ENCODE peak calls at places on chromosomes 2 and 18, in ten cellular contexts. C is heart left ventricle, L is H1, M is HepG2, V is prostate gland, Q is body of pancreas, Y is K562, O is GM12892, Z is transverse colon, R is esophagus muscularis mucosa. K is an unnamed sample.
A peak's percentile ranks its signal among the peaks of the same experiment; 100 is the strongest.

GRCh38 chr2:170229125-170229524 is 51.2 kb downstream of the MYO3B start:
- DNase-seq in Z (no peak), M (peak; percentile 11), O (no peak), C (no peak), Y (no peak), V (no peak), R (no peak), L (no peak), Q (no peak), K (no peak)

GRCh38 chr2:128950760-128951159 is 632.1 kb upstream of the HS6ST1 start:
- DNase-seq in Z (no peak), O (no peak), R (no peak), V (no peak), M (no peak), L (no peak), Y (no peak), Q (no peak), C (no peak), K (no peak)

GRCh38 chr2:38375711-38376345 is 1.2 kb downstream of the ATL2 start:
- DNase-seq in M (no peak), Y (no peak), C (peak; percentile 46), L (no peak), Q (no peak), Z (no peak), O (no peak), R (no peak), V (no peak), K (no peak)

GRCh38 chr2:240604291-240604938 is 17.9 kb downstream of the CAPN10 start:
- DNase-seq in M (peak; percentile 96), Y (peak; percentile 93), O (no peak), R (no peak), L (no peak), V (no peak), Q (peak; percentile 84), Z (peak; percentile 82), C (peak; percentile 82), K (peak; percentile 53)

GRCh38 chr18:44835555-44836156 is 155.0 kb downstream of the SETBP1 start:
- DNase-seq in R (no peak), Q (peak; percentile 28), Z (no peak), C (no peak), V (no peak), O (no peak), Y (no peak), M (no peak), L (no peak), K (no peak)

GRCh38 chr2:109447251-109447661 is 166.5 kb downstream of the SEPTIN10 start:
- DNase-seq in L (no peak), M (no peak), Z (no peak), Y (no peak), Q (no peak), C (no peak), V (no peak), R (no peak), O (no peak), K (no peak)

GRCh38 chr2:239960929-239961661 is 64.0 kb downstream of the NDUFA10 start:
- DNase-seq in O (no peak), Q (no peak), V (no peak), M (no peak), L (peak; percentile 27), Z (no peak), R (no peak), Y (no peak), C (no peak), K (no peak)

GRCh38 chr2:116141891-116142474 is 1672.5 kb upstream of the DDX18 start:
- DNase-seq in M (no peak), V (no peak), R (no peak), C (no peak), Z (no peak), O (no peak), Q (no peak), L (no peak), Y (no peak), K (no peak)

GRCh38 chr2:204268971-204269370 is 276.3 kb upstream of the PARD3B start:
- DNase-seq in L (no peak), Q (no peak), V (no peak), R (no peak), O (no peak), Y (no peak), M (no peak), Z (no peak), C (no peak), K (no peak)

GRCh38 chr2:204274487-204274886 is 270.8 kb upstream of the PARD3B start:
- DNase-seq in R (no peak), Q (no peak), Y (no peak), V (no peak), L (no peak), Z (no peak), M (no peak), C (no peak), O (no peak), K (no peak)

GRCh38 chr2:204274991-204275390 is 270.3 kb upstream of the PARD3B start:
- DNase-seq in Q (no peak), Z (no peak), M (no peak), Y (no peak), C (no peak), R (no peak), O (no peak), L (no peak), V (no peak), K (no peak)

GRCh38 chr2:204272089-204272488 is 273.2 kb upstream of the PARD3B start:
- DNase-seq in O (no peak), M (no peak), R (no peak), V (no peak), Z (no peak), L (no peak), Q (no peak), Y (no peak), C (no peak), K (no peak)

DNA sequence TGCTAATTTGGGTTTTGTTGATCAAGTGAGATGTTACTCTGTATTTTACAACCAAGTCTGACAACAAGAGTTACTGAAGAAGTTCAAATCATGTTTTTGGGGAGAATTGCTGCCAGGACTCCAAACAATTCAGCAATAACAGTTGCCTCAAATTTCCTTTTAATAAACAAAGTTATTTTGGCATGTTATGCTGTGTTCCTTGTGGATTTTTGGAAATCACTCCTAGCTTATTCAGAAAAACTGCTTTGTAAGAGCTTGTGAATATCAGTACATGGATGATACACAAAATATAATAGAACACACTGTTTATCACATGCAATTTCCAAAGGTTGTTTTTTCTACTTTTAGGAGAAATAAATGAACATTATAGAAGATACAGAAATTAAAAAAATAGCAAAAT is 272.4 kb upstream of the PARD3B start:
- DNase-seq in V (no peak), O (no peak), R (no peak), L (no peak), Y (no peak), Z (no peak), C (no peak), Q (no peak), M (no peak), K (no peak)
- TF ChIP-seq POLR2A in V (no peak), O (no peak), R (no peak), L (no peak), Y (no peak), Z (no peak), C (no peak), Q (no peak), M (no peak), K (no peak)

GRCh38 chr2:231709981-231710750 is 1.8 kb downstream of the PTMA start:
- DNase-seq in O (peak; percentile 86), R (no peak), Q (peak; percentile 85), M (peak; percentile 78), Y (peak; percentile 84), Z (peak; percentile 90), L (peak; percentile 84), C (peak; percentile 87), V (peak; percentile 76), K (peak; percentile 68)
- TF ChIP-seq POLR2A in O (peak; percentile 94), R (peak; percentile 63), Q (peak; percentile 91), M (no peak), Y (peak; percentile 70), Z (peak; percentile 82), L (peak; percentile 70), C (peak; percentile 15), V (peak; percentile 75), K (peak; percentile 71)

DNA sequence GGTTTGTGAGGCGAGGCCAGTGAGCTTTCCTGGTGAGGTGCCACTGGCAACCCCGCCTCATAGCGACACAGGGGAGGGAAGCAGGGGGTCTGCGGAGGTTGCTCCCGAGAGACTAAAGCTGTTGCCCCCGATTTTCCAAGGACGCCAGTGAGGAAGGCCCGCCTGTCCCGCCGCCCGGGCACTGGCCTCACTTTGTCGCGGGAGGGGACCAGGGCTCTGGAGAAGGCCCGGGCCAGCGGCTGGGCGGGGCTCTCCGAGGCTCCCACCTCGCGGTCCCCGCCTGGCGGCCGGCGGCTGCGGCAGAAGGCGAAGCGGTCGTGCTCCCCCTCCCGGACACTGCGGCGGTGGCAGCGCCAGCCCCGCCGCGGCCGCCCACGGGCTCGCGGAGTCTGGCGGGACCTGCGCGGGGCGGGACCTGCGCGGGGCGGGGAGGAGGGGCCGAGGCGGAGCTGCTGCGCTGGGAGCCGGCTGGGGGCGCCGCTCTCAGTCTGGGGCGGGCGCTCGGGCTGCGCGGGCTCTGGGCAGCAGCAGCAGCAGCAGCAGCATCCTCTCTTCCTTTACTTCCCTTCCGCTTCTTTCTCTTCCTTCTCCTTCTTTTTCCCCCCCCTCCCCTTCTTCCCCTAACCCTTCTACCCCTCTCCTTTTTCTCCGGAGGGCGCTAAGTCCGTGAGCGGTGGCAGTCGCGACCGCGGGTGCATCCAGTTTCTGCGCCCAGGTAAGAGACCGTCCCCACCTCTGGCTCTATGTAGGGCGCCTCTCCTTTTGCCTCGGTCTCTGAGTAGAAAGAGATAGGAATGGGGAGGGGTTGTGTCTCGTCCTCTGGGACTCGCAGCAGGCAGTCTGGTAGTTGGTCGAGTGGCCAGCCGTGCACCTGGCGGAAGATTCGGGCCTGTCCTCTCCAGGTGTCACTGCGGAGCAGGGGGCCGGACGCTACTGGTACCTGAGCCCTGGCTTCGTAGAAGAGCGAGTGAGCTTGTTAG is at the start of gene MAP2:
- DNase-seq in Q (peak; percentile 87), C (peak; percentile 88), R (no peak), O (peak; percentile 68), L (peak; percentile 89), V (peak; percentile 80), M (peak; percentile 61), Z (peak; percentile 75), Y (peak; percentile 71), K (peak; percentile 83)
- TF ChIP-seq POLR2A in Q (peak; percentile 84), C (no peak), R (no peak), O (no peak), L (peak; percentile 50), V (peak; percentile 32), M (no peak), Z (no peak), Y (no peak), K (peak; percentile 46)

GRCh38 chr2:3377612-3378432 is at the start of gene EIPR1:
- DNase-seq in M (peak; percentile 99), V (peak; percentile 97), Y (peak; percentile 99), L (peak; percentile 94), O (peak; percentile 90), Q (peak; percentile 98), R (peak; percentile 99), Z (peak; percentile 98), C (peak; percentile 98), K (peak; percentile 97)

GRCh38 chr2:3377279-3377611 is 373 bp downstream of the EIPR1 start:
- DNase-seq in O (no peak), R (no peak), C (no peak), V (no peak), Q (peak; percentile 16), Z (no peak), L (no peak), M (peak; percentile 75), Y (peak; percentile 69), K (no peak)

GRCh38 chr2:3376821-3377220 is 797 bp downstream of the EIPR1 start:
- DNase-seq in V (no peak), C (no peak), Z (no peak), M (no peak), R (no peak), O (no peak), Q (no peak), Y (no peak), L (no peak), K (no peak)

GRCh38 chr2:3379339-3379646 is 201 bp upstream of the TRAPPC12 start:
- DNase-seq in V (no peak), Q (no peak), Y (no peak), M (no peak), C (no peak), O (no peak), L (no peak), Z (no peak), R (no peak), K (no peak)

DNA sequence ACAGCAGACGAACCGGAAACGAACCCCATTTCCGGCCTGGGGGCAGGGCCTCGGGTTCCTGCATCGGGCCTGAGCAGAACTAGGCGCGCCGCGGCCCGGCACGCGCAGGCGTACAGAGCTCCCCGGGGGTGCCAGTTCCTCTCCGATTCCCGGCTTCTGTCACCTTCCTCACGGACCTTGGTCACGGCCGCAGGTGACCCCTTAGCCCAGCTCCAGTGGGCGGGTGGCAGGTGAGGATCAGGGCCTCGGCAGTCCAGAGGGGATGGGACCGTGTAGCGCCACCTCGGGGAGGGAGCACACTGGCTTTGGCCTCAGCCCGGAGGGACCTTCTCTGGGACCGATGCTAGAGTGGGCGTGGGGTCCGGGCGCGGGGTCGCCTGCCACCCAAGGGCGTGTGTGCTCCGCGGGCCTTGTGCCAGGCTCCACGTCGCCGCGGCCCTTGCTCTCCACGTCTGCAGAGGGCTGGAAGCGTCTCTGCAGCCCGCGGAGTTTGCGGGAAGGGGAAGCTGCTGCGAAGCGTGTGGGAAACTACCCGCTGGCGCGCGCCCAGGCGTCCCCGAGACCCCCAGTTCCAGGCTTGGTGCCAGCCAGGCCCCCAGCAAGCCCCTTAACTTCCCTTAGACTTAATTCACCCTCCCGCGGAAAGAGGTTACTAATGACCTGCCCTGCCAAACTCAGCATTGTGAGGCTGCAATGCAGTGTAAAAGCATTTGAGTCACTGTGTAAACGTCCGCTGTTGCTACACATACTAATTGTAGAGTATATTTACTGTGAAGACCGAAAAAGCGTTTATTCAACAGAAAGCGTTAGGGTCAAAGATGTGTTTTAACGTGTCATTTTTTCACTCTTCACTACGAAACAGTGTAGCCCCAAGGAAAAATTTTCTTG is at the start of gene TRAPPC12:
- DNase-seq in M (peak; percentile 95), Q (peak; percentile 92), C (peak; percentile 90), R (peak; percentile 98), Y (peak; percentile 96), L (peak; percentile 95), Z (peak; percentile 94), V (peak; percentile 77), O (peak; percentile 75), K (peak; percentile 88)
- TF ChIP-seq POLR2A in M (peak; percentile 94), Q (peak; percentile 65), C (no peak), R (peak; percentile 60), Y (peak; percentile 98), L (peak; percentile 91), Z (peak; percentile 89), V (peak; percentile 74), O (peak; percentile 95), K (peak; percentile 80)

K was measured in uterus.